ENCODE peak calls at places on chromosomes 13 and 19, in four cellular contexts. Z, D, K and H are unnamed samples.

GRCh38 chr13:109938255-109938936 is 152.0 kb upstream of the IRS2 start:
- DNase-seq in Z (no peak), D (no peak), K (no peak), H (no peak)

GRCh38 chr13:40351537-40352384 is 314.7 kb downstream of the FOXO1 start:
- DNase-seq in D (peak), Z (no peak), K (no peak), H (no peak)

GRCh38 chr19:4694211-4694987 is 24.3 kb upstream of the MYDGF start:
- DNase-seq in Z (peak), D (no peak), K (peak), H (peak)

GRCh38 chr13:98071316-98071715 is 71.6 kb upstream of the FARP1 start:
- DNase-seq in K (no peak), Z (no peak), D (no peak), H (no peak)

GRCh38 chr13:48110132-48110868 is 15.4 kb upstream of the MED4 start:
- DNase-seq in Z (no peak), D (no peak), K (no peak), H (no peak)

GRCh38 chr13:63696055-63696454 is 2280.4 kb upstream of the PCDH20 start:
- DNase-seq in Z (no peak), K (no peak), D (no peak), H (no peak)

GRCh38 chr13:46195017-46195416 is 13.0 kb upstream of the LCP1 start:
- DNase-seq in Z (no peak), K (no peak), D (no peak), H (no peak)

GRCh38 chr19:16385821-16386220 is 61.2 kb downstream of the KLF2 start:
- DNase-seq in Z (no peak), K (no peak), D (no peak), H (no peak)

GRCh38 chr13:111043575-111043982 is 71.5 kb upstream of the ARHGEF7 start:
- DNase-seq in K (peak), Z (no peak), D (no peak), H (no peak)

GRCh38 chr19:13212759-13213330 is 62.6 kb downstream of the IER2 start:
- DNase-seq in D (peak), Z (peak), K (peak), H (peak)

GRCh38 chr19:33404506-33404905 is 31.0 kb downstream of the CEBPG start:
- DNase-seq in Z (no peak), K (no peak), D (no peak), H (no peak)

GRCh38 chr19:18295034-18295451 is 13.6 kb upstream of the JUND start:
- DNase-seq in Z (no peak), K (no peak), D (no peak), H (no peak)

DNA sequence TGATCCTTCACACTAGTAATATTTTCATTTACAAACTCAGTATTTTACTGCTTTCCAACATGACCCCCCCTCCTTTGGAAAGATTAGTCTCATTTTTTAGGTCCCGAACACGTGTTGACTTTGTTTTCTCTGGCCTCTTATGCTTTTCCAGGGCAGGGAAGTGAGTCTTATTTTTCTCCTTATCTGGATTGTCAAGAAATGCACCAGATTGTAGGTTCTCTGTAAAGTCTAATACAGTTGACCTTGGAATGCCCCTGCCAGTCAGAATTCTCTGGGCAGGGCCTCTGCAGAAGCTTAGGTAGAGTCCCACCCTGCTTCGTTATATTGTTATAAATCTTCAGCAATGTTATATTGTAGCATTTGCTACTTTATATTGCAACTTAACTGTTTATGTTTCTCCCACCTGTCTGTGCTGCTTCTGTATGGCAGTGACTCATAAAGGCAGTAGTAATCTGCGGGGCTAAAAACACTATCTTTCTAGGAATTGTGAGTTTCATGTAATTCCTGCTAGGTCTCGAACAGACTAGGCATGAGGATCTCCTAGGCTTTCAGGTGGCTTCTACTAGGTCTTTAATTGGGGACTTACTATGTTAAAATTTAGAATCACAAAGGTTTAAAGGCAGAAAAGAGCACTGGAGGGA is 2.0 kb downstream of the TDRD3 start:
- DNase-seq in K (peak), D (no peak), Z (no peak), H (no peak)
- TF ChIP-seq TCF7L2 in K (no peak), D (no peak), Z (no peak), H (no peak)

GRCh38 chr13:22777207-22777606 is 403.6 kb upstream of the SGCG start:
- DNase-seq in D (no peak), K (no peak), Z (no peak), H (no peak)
- H3K27ac ChIP-seq in D (no peak), K (no peak), Z (no peak), H (no peak)

GRCh38 chr19:10363789-10364281 is 16.5 kb downstream of the TYK2 start:
- DNase-seq in Z (no peak), K (no peak), D (no peak), H (no peak)
- TF ChIP-seq TCF7L2 in Z (no peak), K (no peak), D (no peak), H (no peak)

DNA sequence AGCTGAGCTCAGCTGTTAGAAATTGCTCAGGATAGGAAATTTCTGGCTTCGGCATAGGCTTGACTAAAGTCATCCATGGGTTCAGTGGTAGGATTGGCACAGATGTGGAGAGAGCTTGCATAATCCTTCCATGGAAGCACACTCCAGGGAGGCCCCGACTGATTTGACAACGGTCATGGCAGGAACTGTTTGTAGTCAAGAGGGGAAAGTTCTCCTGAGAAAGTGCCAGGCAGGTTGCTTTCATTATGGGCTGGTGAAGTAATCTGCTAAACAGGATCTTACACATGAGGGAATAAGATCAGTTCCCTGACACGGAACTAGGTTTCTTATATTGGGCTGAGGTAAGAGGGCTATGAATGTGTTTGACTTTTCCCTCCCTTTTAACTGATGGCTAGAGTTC is 120.1 kb downstream of the RGCC start:
- DNase-seq in D (no peak), Z (no peak), K (no peak), H (no peak)
- H3K27ac ChIP-seq in D (no peak), Z (no peak), K (no peak), H (no peak)

GRCh38 chr13:34464011-34464410 is 478.1 kb upstream of the NBEA start:
- DNase-seq in Z (no peak), K (no peak), D (no peak), H (no peak)
- TF ChIP-seq TCF7L2 in Z (no peak), K (no peak), D (no peak), H (no peak)

GRCh38 chr13:21677075-21677628 is 6.3 kb downstream of the FGF9 start:
- DNase-seq in D (no peak), Z (no peak), K (no peak), H (no peak)

GRCh38 chr13:21674271-21675009 is 3.6 kb downstream of the FGF9 start:
- DNase-seq in K (no peak), D (no peak), Z (no peak), H (no peak)

GRCh38 chr13:21673592-21674270 is 2.9 kb downstream of the FGF9 start:
- DNase-seq in Z (no peak), D (no peak), K (peak), H (no peak)

GRCh38 chr13:21676611-21677021 is 5.7 kb downstream of the FGF9 start:
- DNase-seq in Z (no peak), K (peak), D (no peak), H (no peak)

DNA sequence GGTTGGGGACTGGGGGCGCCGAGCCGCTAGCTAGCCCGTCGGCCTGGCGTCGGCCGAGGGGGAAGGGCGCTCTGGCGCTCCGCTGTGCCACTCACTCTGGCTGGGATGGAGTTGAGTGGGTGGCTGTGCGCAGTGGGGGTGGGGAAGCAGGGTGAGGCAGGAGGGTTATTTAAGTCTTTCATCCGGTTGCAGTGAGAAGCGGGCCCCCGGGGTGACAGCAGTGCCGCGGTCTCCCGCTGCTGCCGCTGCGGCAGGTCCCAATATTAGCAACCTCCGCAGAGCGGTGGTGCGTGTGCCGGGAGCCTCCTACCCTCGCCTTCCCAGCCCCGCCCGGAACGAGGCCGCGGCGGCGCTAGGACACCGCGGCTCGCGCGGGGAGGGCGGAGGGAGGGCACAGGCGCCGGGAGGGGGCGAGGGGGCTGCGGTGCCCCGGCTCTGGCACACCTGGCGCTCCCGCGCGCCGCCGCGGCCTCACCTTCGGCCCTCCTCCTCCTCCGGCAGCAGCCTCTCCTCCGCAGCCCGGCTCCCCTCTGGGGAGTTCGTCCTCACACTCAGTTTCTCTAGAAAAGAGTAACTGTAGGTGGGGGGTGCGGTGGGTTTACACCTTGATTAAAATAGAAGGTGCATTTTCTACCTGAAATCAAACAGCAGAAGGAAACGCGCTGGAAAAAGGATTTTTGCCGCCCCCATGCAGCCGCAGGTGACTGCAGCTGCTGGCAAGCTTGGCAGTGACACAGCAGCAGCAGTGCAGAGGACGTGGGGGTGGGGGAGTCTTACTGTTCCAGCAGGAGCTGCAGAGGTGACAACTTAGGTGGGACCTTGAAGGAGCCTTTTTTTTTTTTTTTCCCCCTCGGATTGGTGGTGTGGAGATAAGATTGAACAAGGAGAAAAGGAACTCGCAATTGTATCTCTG is 4.5 kb downstream of the FGF9 start:
- DNase-seq in D (no peak), Z (no peak), K (no peak), H (no peak)
- H3K27ac ChIP-seq in D (no peak), Z (no peak), K (no peak), H (no peak)